ENCODE peak calls at places on chromosome 16, in ten cellular contexts. T, Z, B, Y, N, R, F, P, S and O are unnamed samples. For H3K27me3, the result is how much of the 10 kb centered on the place peaks cover.

GRCh38 chr16:29811896-29812665 is at the start of gene PRRT2:
- DNase-seq in T (no peak), Z (peak), B (no peak), Y (no peak), N (peak), R (peak), F (peak), P (no peak), S (peak), O (no peak)

GRCh38 chr16:4360538-4361021 is 9.5 kb upstream of the PAM16 start:
- DNase-seq in T (no peak), Z (no peak), B (no peak), Y (no peak), N (no peak), R (no peak), F (no peak), P (no peak), S (no peak), O (no peak)

GRCh38 chr16:86517652-86518258 is 7.4 kb downstream of the FOXF1 start:
- DNase-seq in T (peak), Z (no peak), B (peak), Y (peak), N (peak), R (peak), F (peak), P (peak), S (peak), O (peak)

GRCh38 chr16:1769402-1770300 is 1.7 kb downstream of the NME3 start:
- DNase-seq in T (no peak), Z (no peak), B (no peak), Y (no peak), N (no peak), R (no peak), F (no peak), P (no peak), S (no peak), O (no peak)

GRCh38 chr16:23519282-23519681 is 9.0 kb upstream of the GGA2 start:
- DNase-seq in T (no peak), Z (no peak), B (no peak), Y (no peak), N (no peak), R (no peak), F (no peak), P (no peak), S (no peak), O (no peak)

GRCh38 chr16:89344846-89345577 is 127.5 kb downstream of the ZNF778 start:
- DNase-seq in T (no peak), Z (no peak), B (no peak), Y (no peak), N (no peak), R (no peak), F (no peak), P (no peak), S (no peak), O (no peak)

GRCh38 chr16:21302898-21303528 is 24.9 kb upstream of the CRYM start:
- DNase-seq in T (peak), Z (no peak), B (peak), Y (no peak), N (no peak), R (no peak), F (no peak), P (no peak), S (peak), O (no peak)

GRCh38 chr16:87603684-87604571 is 1.6 kb downstream of the JPH3 start:
- DNase-seq in T (no peak), Z (no peak), B (no peak), Y (no peak), N (no peak), R (no peak), F (no peak), P (no peak), S (no peak), O (no peak)

GRCh38 chr16:1108299-1109252 is 12.5 kb upstream of the C1QTNF8 start:
- DNase-seq in T (no peak), Z (no peak), B (no peak), Y (peak), N (no peak), R (peak), F (peak), P (no peak), S (peak), O (peak)

GRCh38 chr16:12461201-12461600 is 342.5 kb downstream of the CPPED1 start:
- DNase-seq in T (peak), Z (no peak), B (no peak), Y (no peak), N (no peak), R (no peak), F (no peak), P (no peak), S (no peak), O (no peak)

GRCh38 chr16:11530171-11530940 is 56.4 kb downstream of the LITAF start:
- DNase-seq in T (peak), Z (no peak), B (no peak), Y (no peak), N (peak), R (no peak), F (no peak), P (no peak), S (no peak), O (no peak)

GRCh38 chr16:66977341-66978113 is 10.9 kb upstream of the CES4A start:
- DNase-seq in T (peak), Z (peak), B (peak), Y (peak), N (peak), R (peak), F (peak), P (peak), S (peak), O (peak)

GRCh38 chr16:4415538-4416199 is 727 bp downstream of the CORO7 start:
- DNase-seq in T (no peak), Z (peak), B (no peak), Y (peak), N (peak), R (no peak), F (peak), P (peak), S (peak), O (no peak)

GRCh38 chr16:19389246-19389645 is 28.4 kb upstream of the TMC5 start:
- DNase-seq in T (peak), Z (peak), B (no peak), Y (peak), N (peak), R (no peak), F (peak), P (peak), S (no peak), O (no peak)

GRCh38 chr16:66289051-66289680 is 77.3 kb upstream of the CDH5 start:
- DNase-seq in T (no peak), Z (no peak), B (no peak), Y (no peak), N (no peak), R (no peak), F (no peak), P (no peak), S (no peak), O (no peak)

GRCh38 chr16:87012954-87013938 is 303.9 kb downstream of the C16orf95 start:
- DNase-seq in T (no peak), Z (no peak), B (no peak), Y (no peak), N (no peak), R (no peak), F (no peak), P (no peak), S (no peak), O (no peak)

GRCh38 chr16:65908568-65908967 is 457.9 kb upstream of the CDH5 start:
- DNase-seq in T (no peak), Z (no peak), B (no peak), Y (no peak), N (no peak), R (no peak), F (no peak), P (no peak), S (no peak), O (no peak)

GRCh38 chr16:85819245-85819644 is 19.8 kb downstream of the COX4I1 start:
- DNase-seq in T (peak), Z (peak), B (peak), Y (peak), N (peak), R (peak), F (peak), P (peak), S (peak), O (peak)

GRCh38 chr16:720507-720989 is 398 bp upstream of the ANTKMT start:
- DNase-seq in T (no peak), Z (no peak), B (no peak), Y (no peak), N (peak), R (peak), F (no peak), P (no peak), S (no peak), O (no peak)

GRCh38 chr16:76265434-76266045 is 11.7 kb upstream of the CNTNAP4 start:
- DNase-seq in T (peak), Z (no peak), B (peak), Y (no peak), N (no peak), R (no peak), F (no peak), P (no peak), S (no peak), O (no peak)

GRCh38 chr16:55656695-55657092 is 906 bp downstream of the SLC6A2 start:
- DNase-seq in T (no peak), Z (no peak), B (no peak), Y (no peak), N (no peak), R (no peak), F (no peak), P (no peak), S (no peak), O (no peak)
- H3K27me3 ChIP-seq in T (under half), Z (under half), B (half or more), Y (under half), N (under half), R (under half), F (under half), P (under half), S (under half), O (half or more)

GRCh38 chr16:50441758-50442157 is 73.0 kb upstream of the BRD7 start:
- DNase-seq in T (no peak), Z (no peak), B (no peak), Y (no peak), N (no peak), R (no peak), F (no peak), P (no peak), S (no peak), O (no peak)
- H3K27ac ChIP-seq in T (no peak), Z (no peak), B (no peak), Y (no peak), N (no peak), R (no peak), F (no peak), P (no peak), S (no peak), O (no peak)

DNA sequence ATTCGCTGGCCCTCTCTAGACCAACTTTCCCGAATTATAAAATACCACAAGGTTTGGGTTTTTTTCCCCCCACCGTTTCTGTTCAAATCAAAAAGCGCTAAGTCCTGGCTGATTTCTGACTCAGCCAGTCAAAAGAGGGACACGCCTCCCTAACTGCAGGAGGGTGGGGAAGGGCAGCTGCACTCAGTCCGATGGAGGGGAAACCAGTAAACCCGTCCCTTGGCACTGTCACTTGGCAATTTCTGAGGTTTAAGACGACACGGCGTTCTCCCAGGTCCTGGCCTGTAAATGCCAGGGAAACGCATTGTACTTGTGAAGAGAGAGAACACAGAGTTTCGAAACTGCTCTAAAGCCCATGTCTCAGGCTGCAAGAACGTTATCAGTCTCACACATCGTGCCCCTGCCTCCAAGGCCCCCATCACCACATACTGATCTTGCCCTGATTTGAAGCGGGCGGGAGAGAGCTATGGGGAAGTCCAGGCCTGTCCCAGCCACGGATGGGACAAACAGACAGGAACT is 57.9 kb downstream of the ZFHX3 start:
- DNase-seq in T (peak), Z (no peak), B (peak), Y (peak), N (peak), R (peak), F (peak), P (peak), S (peak), O (no peak)
- H3K4me3 ChIP-seq in T (no peak), Z (no peak), B (peak), Y (peak), N (no peak), R (no peak), F (no peak), P (no peak), S (peak), O (no peak)

DNA sequence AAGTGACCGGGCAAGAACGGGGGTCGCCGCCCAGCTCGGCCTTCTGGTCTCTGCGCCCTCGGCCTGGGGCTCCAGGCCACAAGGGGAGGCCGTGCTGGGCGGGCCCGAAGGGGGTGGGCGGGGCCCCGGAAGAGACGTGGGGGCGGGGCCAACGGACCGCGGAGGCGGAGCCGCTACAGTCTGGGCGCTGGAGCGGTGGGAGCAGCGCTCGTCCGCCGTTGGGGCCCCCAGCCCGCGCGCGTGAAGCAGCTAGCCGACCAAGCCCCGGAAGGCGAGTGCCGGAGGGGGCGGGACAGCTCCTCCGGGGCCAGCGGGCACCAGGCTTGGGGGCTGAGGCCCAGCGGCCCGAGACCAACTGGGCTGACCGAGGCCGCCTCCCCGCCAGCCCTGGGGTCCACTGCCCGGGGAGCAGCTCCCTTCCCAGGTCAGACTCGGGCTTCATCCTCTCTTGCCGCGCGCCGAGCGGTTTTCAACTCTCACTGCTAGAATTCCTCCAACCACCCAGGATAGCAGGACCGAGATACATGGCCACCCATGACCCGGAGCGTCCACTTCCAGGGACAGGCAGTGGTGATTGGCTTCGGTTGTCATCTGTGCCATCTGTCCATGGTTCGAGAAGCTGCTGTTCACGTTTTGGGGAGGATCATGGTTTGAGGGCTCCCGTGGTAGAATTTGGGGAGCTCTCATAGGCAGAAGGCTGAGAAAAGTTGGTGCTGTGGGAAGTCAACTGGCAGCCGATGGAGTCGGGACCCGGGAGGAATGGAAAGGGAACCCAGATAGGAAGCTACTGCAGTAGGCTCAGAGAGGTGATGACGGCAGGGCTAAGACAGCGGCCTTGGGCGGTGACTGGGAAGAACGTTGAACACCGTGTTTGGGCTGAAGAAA is 44.6 kb upstream of the LCMT1 start:
- DNase-seq in T (peak), Z (peak), B (no peak), Y (peak), N (peak), R (peak), F (peak), P (peak), S (peak), O (peak)
- H3K27me3 ChIP-seq in T (under half), Z (under half), B (under half), Y (under half), N (under half), R (under half), F (under half), P (under half), S (under half), O (under half)

DNA sequence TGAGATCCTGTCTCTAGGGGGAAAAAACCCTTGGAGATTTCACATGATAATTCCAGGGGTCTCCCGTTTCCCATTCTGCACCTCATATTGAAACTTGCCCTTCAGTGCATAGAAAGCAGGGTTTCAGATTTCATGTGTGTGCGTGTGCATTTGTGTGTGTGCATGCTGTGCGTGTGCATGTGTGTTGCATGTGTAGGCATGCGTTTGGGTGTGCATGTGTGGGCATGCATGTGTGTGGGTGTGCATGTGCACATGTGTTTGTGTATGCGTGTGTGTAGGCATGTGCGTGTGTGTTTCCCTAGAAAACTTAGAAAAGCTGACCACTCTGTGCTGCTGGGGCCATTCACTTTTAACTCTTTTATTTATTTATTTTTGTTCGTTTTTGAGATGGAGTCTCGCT is 40.0 kb downstream of the IL21R start:
- DNase-seq in T (no peak), Z (no peak), B (no peak), Y (no peak), N (no peak), R (no peak), F (no peak), P (no peak), S (no peak), O (peak)
- H3K27ac ChIP-seq in T (no peak), Z (no peak), B (no peak), Y (no peak), N (no peak), R (no peak), F (no peak), P (no peak), S (no peak), O (no peak)

GRCh38 chr16:46709464-46709863 is 20.0 kb downstream of the ORC6 start:
- DNase-seq in T (no peak), Z (no peak), B (no peak), Y (no peak), N (no peak), R (no peak), F (no peak), P (no peak), S (no peak), O (no peak)
- H3K4me3 ChIP-seq in T (no peak), Z (no peak), B (no peak), Y (no peak), N (no peak), R (no peak), F (no peak), P (no peak), S (no peak), O (no peak)

GRCh38 chr16:14530046-14530445 is 100.0 kb downstream of the PARN start:
- DNase-seq in T (no peak), Z (no peak), B (no peak), Y (no peak), N (no peak), R (no peak), F (no peak), P (no peak), S (no peak), O (no peak)

GRCh38 chr16:14529010-14529669 is 100.9 kb downstream of the PARN start:
- DNase-seq in T (peak), Z (peak), B (peak), Y (peak), N (peak), R (peak), F (peak), P (peak), S (peak), O (peak)

GRCh38 chr16:14527411-14528044 is 102.5 kb downstream of the PARN start:
- DNase-seq in T (peak), Z (no peak), B (no peak), Y (no peak), N (no peak), R (peak), F (no peak), P (no peak), S (peak), O (no peak)

GRCh38 chr16:14531101-14531500 is 99.0 kb downstream of the PARN start:
- DNase-seq in T (no peak), Z (no peak), B (no peak), Y (no peak), N (no peak), R (no peak), F (no peak), P (no peak), S (no peak), O (no peak)

GRCh38 chr16:14528306-14528948 is 101.6 kb downstream of the PARN start:
- DNase-seq in T (no peak), Z (no peak), B (no peak), Y (no peak), N (no peak), R (no peak), F (no peak), P (no peak), S (no peak), O (no peak)
- H3K27me3 ChIP-seq in T (under half), Z (under half), B (under half), Y (under half), N (under half), R (under half), F (under half), P (under half), S (under half), O (under half)

GRCh38 chr16:83626204-83626603 is 181.6 kb upstream of the HSBP1 start:
- DNase-seq in T (no peak), Z (no peak), B (no peak), Y (no peak), N (no peak), R (no peak), F (no peak), P (no peak), S (no peak), O (no peak)

GRCh38 chr16:83626676-83627075 is 181.1 kb upstream of the HSBP1 start:
- DNase-seq in T (no peak), Z (no peak), B (no peak), Y (no peak), N (no peak), R (no peak), F (no peak), P (no peak), S (no peak), O (no peak)

GRCh38 chr16:83627996-83628395 is 179.8 kb upstream of the HSBP1 start:
- DNase-seq in T (no peak), Z (no peak), B (no peak), Y (no peak), N (peak), R (no peak), F (no peak), P (no peak), S (no peak), O (no peak)

GRCh38 chr16:83633285-83633684 is 174.5 kb upstream of the HSBP1 start:
- DNase-seq in T (no peak), Z (no peak), B (no peak), Y (no peak), N (no peak), R (no peak), F (no peak), P (peak), S (no peak), O (no peak)

GRCh38 chr16:83631006-83631405 is 176.8 kb upstream of the HSBP1 start:
- DNase-seq in T (no peak), Z (no peak), B (no peak), Y (no peak), N (no peak), R (no peak), F (peak), P (peak), S (no peak), O (no peak)
- H3K27ac ChIP-seq in T (no peak), Z (no peak), B (no peak), Y (no peak), N (no peak), R (no peak), F (no peak), P (no peak), S (no peak), O (no peak)

DNA sequence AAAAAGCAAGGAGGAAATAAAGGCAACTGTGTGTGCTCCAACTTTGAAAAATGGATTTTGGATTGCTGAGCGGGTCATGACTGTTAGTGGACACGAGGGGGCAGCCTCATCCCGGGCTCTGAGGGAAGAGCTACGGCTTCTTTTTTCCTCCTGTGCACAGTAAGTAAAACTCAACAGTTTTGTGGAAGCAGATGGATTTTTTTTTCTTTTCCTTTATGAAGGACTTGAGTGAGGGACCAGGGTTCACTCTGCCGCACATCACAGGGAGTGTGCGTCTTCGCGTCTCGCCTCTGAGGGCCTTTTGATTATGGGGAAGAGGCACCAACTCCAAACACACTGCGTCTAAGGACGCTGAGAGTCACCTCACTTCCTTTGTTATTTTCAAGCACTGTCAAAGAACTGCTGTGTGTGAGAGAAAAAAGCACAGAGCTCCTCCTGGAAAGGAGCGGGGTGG is 80.3 kb upstream of the GOT2 start:
- DNase-seq in T (peak), Z (no peak), B (peak), Y (peak), N (peak), R (peak), F (peak), P (no peak), S (peak), O (peak)
- H3K4me3 ChIP-seq in T (peak), Z (no peak), B (no peak), Y (peak), N (no peak), R (no peak), F (no peak), P (no peak), S (peak), O (peak)